ENCODE peak calls at places on chromosomes 12 and 14, in seven cellular contexts. P is AG04450, C is upper lobe of right lung, S is cardiac fibroblast, D is Calu3, M is foreskin fibroblast, Y is tibial nerve. R is an unnamed sample.

GRCh38 chr12:80763874-80764273 is 47.2 kb downstream of the MYF5 start:
- DNase-seq in Y (peak; percentile 19), S (peak; percentile 77), D (peak; percentile 39), C (no peak), M (peak; percentile 35), P (no peak), R (peak; percentile 10)

GRCh38 chr12:79067977-79068376 is 203.4 kb downstream of the SYT1 start:
- DNase-seq in Y (no peak), S (no peak), M (no peak), D (no peak), P (no peak), C (no peak), R (no peak)

GRCh38 chr14:59009967-59010366 is 178.5 kb upstream of the DAAM1 start:
- DNase-seq in P (no peak), C (no peak), S (no peak), D (no peak), Y (no peak), M (no peak), R (no peak)

GRCh38 chr14:75280831-75281690 is 2.4 kb downstream of the FOS start:
- DNase-seq in Y (peak; percentile 54), S (peak; percentile 87), M (no peak), P (no peak), C (peak; percentile 64), D (peak; percentile 41), R (no peak)

GRCh38 chr12:124730455-124730932 is 133.2 kb downstream of the SCARB1 start:
- DNase-seq in D (peak; percentile 68), M (peak; percentile 35), P (peak; percentile 79), Y (peak; percentile 52), S (peak; percentile 93), C (no peak), R (no peak)

GRCh38 chr14:103223818-103224352 is 100.6 kb downstream of the TNFAIP2 start:
- DNase-seq in C (no peak), Y (no peak), S (no peak), P (no peak), D (no peak), M (no peak), R (no peak)

GRCh38 chr14:98514016-98514415 is 758.0 kb downstream of the BCL11B start:
- DNase-seq in S (no peak), D (no peak), P (no peak), M (no peak), C (no peak), Y (no peak), R (no peak)

GRCh38 chr12:68113644-68114043 is 45.9 kb downstream of the IFNG start:
- DNase-seq in D (peak; percentile 41), P (no peak), S (no peak), Y (no peak), C (no peak), M (no peak), R (peak; percentile 12)

GRCh38 chr14:104196461-104197180 is 58.2 kb downstream of the KIF26A start:
- DNase-seq in M (no peak), C (no peak), S (no peak), Y (no peak), P (no peak), D (no peak), R (no peak)

GRCh38 chr12:243381-243780 is 19.3 kb downstream of the SLC6A13 start:
- DNase-seq in Y (no peak), S (no peak), M (no peak), D (no peak), P (no peak), C (no peak), R (no peak)

GRCh38 chr12:11981174-11981733 is 89.5 kb upstream of the BCL2L14 start:
- DNase-seq in D (no peak), Y (no peak), M (no peak), C (no peak), P (no peak), S (peak; percentile 16), R (peak; percentile 68)

GRCh38 chr12:27984275-27984674 is 11.7 kb upstream of the PTHLH start:
- DNase-seq in S (peak; percentile 66), P (no peak), C (no peak), D (no peak), Y (no peak), M (no peak), R (no peak)

GRCh38 chr12:998020-998874 is 7.2 kb downstream of the ERC1 start:
- DNase-seq in D (no peak), C (no peak), Y (no peak), M (no peak), S (no peak), P (no peak), R (peak; percentile 31)

GRCh38 chr12:71684081-71684480 is 1.8 kb upstream of the TMEM19 start:
- DNase-seq in P (no peak), S (no peak), D (no peak), Y (no peak), M (no peak), C (no peak), R (no peak)

DNA sequence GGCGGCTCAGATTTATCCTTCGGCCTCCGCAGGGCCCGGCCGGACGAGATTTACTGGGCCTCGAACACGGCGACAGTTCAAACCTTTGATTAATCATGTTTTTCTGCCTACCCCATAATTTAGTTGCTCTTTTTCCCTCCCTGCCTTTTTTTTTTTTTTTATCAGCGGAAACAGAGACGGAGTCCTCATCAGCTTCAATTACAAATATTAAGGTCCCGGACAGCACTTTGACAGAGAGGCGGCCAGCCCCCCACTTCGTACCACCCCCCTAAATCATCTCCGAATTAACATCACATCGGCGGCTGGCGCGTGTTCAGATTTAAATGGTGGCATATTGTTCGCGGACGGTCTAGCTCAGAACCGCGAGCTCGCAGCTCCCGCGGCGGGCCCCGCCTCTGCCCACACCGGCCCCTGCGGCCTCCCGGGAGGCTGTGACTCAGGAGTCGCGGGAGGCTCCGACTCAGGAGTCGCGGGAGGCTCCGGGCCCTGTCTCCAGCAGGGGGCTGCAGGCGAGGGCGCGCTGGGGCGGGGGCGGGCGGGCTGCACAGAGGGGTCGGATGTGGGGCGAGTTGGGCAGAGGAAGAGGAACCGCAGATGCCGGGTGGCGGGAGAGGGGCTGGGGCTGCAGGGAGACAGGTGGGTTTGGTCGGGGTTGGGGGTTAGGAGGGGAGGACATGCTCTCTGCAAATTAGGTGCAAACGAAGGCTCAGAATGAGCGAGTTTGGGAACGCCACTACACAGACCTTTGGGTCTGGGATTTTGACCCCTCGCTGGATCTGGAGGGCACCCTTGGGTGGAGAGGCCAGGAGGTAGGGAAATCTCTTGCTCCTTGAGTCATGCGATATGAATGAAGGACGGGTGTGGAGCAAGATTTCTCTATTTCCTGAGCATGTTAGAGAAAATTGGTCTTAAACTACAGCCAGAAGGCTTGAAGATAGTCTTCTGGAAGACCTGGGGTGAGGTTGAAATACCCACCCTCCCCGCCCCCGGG is 19.6 kb upstream of the ATP5MC2 start:
- DNase-seq in M (peak; percentile 54), C (peak; percentile 69), Y (no peak), D (peak; percentile 66), P (no peak), S (peak; percentile 52), R (peak; percentile 38)
- TF ChIP-seq CTCF in M (peak; percentile 5), C (no peak), Y (no peak), D (peak; percentile 48), P (peak; percentile 25), S (peak; percentile 18), R (no peak)

DNA sequence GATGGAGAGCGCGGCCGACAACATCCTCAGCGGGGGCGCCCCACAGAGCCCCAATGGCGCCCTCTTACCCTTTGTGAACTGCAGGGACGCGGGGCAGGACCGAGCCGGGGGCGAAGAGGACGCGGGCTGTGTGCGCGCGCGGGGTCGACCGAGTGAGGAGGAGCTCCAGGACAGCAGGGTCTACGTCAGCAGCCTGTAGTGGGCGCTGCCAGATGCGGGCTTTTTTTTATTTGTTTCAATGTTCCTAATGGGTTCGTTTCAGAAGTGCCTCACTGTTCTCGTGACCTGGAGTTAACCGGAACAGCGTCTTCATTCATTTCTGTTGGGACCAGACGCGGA is 103.8 kb upstream of the FKBP4 start:
- DNase-seq in P (no peak), Y (no peak), D (no peak), S (peak; percentile 12), M (peak; percentile 15), C (no peak), R (no peak)
- TF ChIP-seq CTCF in P (peak; percentile 19), Y (no peak), D (no peak), S (no peak), M (peak; percentile 8), C (peak; percentile 7), R (no peak)

DNA sequence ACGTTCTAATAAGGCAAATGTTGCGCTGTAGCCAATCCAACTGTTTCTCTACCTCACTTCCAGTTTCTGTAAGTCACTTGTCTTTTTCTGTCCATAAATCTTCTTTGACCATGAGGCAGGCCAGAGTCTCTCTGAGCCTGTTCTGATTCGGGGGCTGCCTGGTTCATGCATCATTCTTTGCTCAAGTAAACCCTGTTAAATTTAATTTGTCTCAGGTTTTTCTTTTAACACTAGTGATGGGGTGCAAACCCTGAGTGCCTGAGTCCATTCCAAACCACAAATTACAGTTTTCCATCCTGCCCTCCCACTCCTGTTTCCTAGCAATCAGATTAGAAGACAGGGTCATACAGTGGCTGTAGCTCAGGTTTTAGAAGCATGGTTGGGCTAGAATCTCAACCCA is 41.9 kb downstream of the VWF start:
- DNase-seq in Y (no peak), C (no peak), P (no peak), M (no peak), S (no peak), D (no peak), R (no peak)
- TF ChIP-seq CTCF in Y (no peak), C (no peak), P (no peak), M (no peak), S (no peak), D (no peak), R (no peak)

GRCh38 chr12:117865505-117865904 is 103.3 kb downstream of the KSR2 start:
- DNase-seq in D (no peak), M (no peak), S (no peak), P (no peak), C (no peak), Y (no peak), R (no peak)
- TF ChIP-seq CTCF in D (no peak), M (no peak), S (no peak), P (no peak), C (no peak), Y (no peak), R (no peak)

GRCh38 chr12:128753438-128753837 is 70.3 kb downstream of the SLC15A4 start:
- DNase-seq in M (no peak), P (no peak), Y (no peak), C (no peak), D (no peak), S (no peak), R (no peak)
- TF ChIP-seq CTCF in M (no peak), P (no peak), Y (no peak), C (no peak), D (no peak), S (no peak), R (no peak)

GRCh38 chr12:122980192-122981035 is at the start of gene ARL6IP4:
- DNase-seq in M (peak; percentile 62), D (peak; percentile 74), Y (no peak), S (peak; percentile 71), P (no peak), C (peak; percentile 89), R (peak; percentile 87)
- TF ChIP-seq CTCF in M (no peak), D (no peak), Y (peak; percentile 35), S (no peak), P (no peak), C (no peak), R (no peak)

R was measured in GM10248.